ENCODE peak calls at places on chromosome 4, in seven cellular contexts. One of them, this sample, is unnamed.
A peak's percentile ranks its signal among the peaks of the same experiment; 100 is the strongest.

GRCh38 chr4:74473155-74473811 is 28.3 kb downstream of the AREG start:
- DNase-seq in PC-9: peak; percentile 28
- DNase-seq in colonic mucosa: no peak
- DNase-seq in Peyer's patch: no peak
- DNase-seq in sigmoid colon: no peak
- DNase-seq in AG04450: peak; percentile 63
- DNase-seq in astrocyte: peak; percentile 84
- DNase-seq in this sample: no peak

GRCh38 chr4:88333741-88334405 is 44.8 kb upstream of the HERC6 start:
- DNase-seq in astrocyte: peak; percentile 20
- DNase-seq in PC-9: no peak
- DNase-seq in AG04450: no peak
- DNase-seq in colonic mucosa: no peak
- DNase-seq in sigmoid colon: no peak
- DNase-seq in Peyer's patch: no peak
- DNase-seq in this sample: no peak

GRCh38 chr4:89469930-89470375 is 162.4 kb upstream of the GPRIN3 start:
- DNase-seq in sigmoid colon: no peak
- DNase-seq in colonic mucosa: no peak
- DNase-seq in Peyer's patch: no peak
- DNase-seq in astrocyte: peak; percentile 96
- DNase-seq in PC-9: no peak
- DNase-seq in AG04450: peak; percentile 77
- DNase-seq in this sample: no peak

GRCh38 chr4:84814100-84814750 is 152.3 kb downstream of the WDFY3 start:
- DNase-seq in AG04450: peak; percentile 61
- DNase-seq in PC-9: peak; percentile 26
- DNase-seq in colonic mucosa: no peak
- DNase-seq in Peyer's patch: no peak
- DNase-seq in sigmoid colon: no peak
- DNase-seq in astrocyte: peak; percentile 91
- DNase-seq in this sample: no peak

GRCh38 chr4:53455766-53456165 is 78.3 kb downstream of the FIP1L1 start:
- DNase-seq in Peyer's patch: no peak
- DNase-seq in colonic mucosa: no peak
- DNase-seq in sigmoid colon: no peak
- DNase-seq in astrocyte: no peak
- DNase-seq in AG04450: no peak
- DNase-seq in PC-9: no peak
- DNase-seq in this sample: no peak

GRCh38 chr4:2261110-2261852 is 628 bp downstream of the MXD4 start:
- DNase-seq in Peyer's patch: peak; percentile 39
- DNase-seq in astrocyte: peak; percentile 8
- DNase-seq in colonic mucosa: peak; percentile 62
- DNase-seq in sigmoid colon: peak; percentile 73
- DNase-seq in PC-9: peak; percentile 38
- DNase-seq in AG04450: no peak
- DNase-seq in this sample: peak; percentile 47

GRCh38 chr4:53015681-53016080 is 153.6 kb downstream of the RASL11B start:
- DNase-seq in astrocyte: peak; percentile 31
- DNase-seq in sigmoid colon: peak; percentile 71
- DNase-seq in AG04450: no peak
- DNase-seq in Peyer's patch: no peak
- DNase-seq in PC-9: no peak
- DNase-seq in colonic mucosa: peak; percentile 29
- DNase-seq in this sample: no peak

GRCh38 chr4:184165291-184165690 is 52.4 kb downstream of the ENPP6 start:
- DNase-seq in colonic mucosa: no peak
- DNase-seq in sigmoid colon: no peak
- DNase-seq in astrocyte: peak; percentile 27
- DNase-seq in AG04450: no peak
- DNase-seq in PC-9: peak; percentile 51
- DNase-seq in Peyer's patch: no peak
- DNase-seq in this sample: no peak

GRCh38 chr4:188214861-188215260 is 75.6 kb downstream of the TRIML1 start:
- DNase-seq in astrocyte: no peak
- DNase-seq in Peyer's patch: no peak
- DNase-seq in AG04450: no peak
- DNase-seq in PC-9: no peak
- DNase-seq in colonic mucosa: no peak
- DNase-seq in sigmoid colon: no peak
- DNase-seq in this sample: no peak

GRCh38 chr4:42329421-42329820 is 67.9 kb upstream of the SHISA3 start:
- DNase-seq in AG04450: no peak
- DNase-seq in PC-9: no peak
- DNase-seq in colonic mucosa: no peak
- DNase-seq in sigmoid colon: no peak
- DNase-seq in astrocyte: no peak
- DNase-seq in Peyer's patch: no peak
- DNase-seq in this sample: no peak

GRCh38 chr4:133152330-133152791 is 3.3 kb downstream of the PCDH10 start:
- DNase-seq in AG04450: no peak
- DNase-seq in colonic mucosa: no peak
- DNase-seq in Peyer's patch: no peak
- DNase-seq in astrocyte: peak; percentile 43
- DNase-seq in PC-9: no peak
- DNase-seq in sigmoid colon: no peak
- DNase-seq in this sample: no peak

GRCh38 chr4:75338352-75338880 is 175.8 kb downstream of the RCHY1 start:
- DNase-seq in Peyer's patch: no peak
- DNase-seq in AG04450: peak; percentile 11
- DNase-seq in colonic mucosa: no peak
- DNase-seq in astrocyte: no peak
- DNase-seq in sigmoid colon: no peak
- DNase-seq in PC-9: no peak
- DNase-seq in this sample: no peak

GRCh38 chr4:128288689-128289106 is 1.1 kb upstream of the PGRMC2 start:
- DNase-seq in sigmoid colon: no peak
- DNase-seq in colonic mucosa: peak; percentile 47
- DNase-seq in Peyer's patch: peak; percentile 16
- DNase-seq in PC-9: no peak
- DNase-seq in AG04450: no peak
- DNase-seq in astrocyte: peak; percentile 51
- DNase-seq in this sample: no peak

GRCh38 chr4:10003666-10004065 is 17.6 kb downstream of the SLC2A9 start:
- DNase-seq in PC-9: no peak
- DNase-seq in AG04450: no peak
- DNase-seq in sigmoid colon: no peak
- DNase-seq in colonic mucosa: no peak
- DNase-seq in astrocyte: no peak
- DNase-seq in Peyer's patch: no peak
- DNase-seq in this sample: no peak

GRCh38 chr4:184310881-184311709 is 93.4 kb upstream of the ENPP6 start:
- DNase-seq in Peyer's patch: no peak
- DNase-seq in sigmoid colon: no peak
- DNase-seq in colonic mucosa: peak; percentile 89
- DNase-seq in PC-9: no peak
- DNase-seq in astrocyte: no peak
- DNase-seq in AG04450: no peak
- DNase-seq in this sample: no peak

GRCh38 chr4:84028340-84028739 is 470.8 kb downstream of the NKX6-1 start:
- DNase-seq in astrocyte: no peak
- DNase-seq in colonic mucosa: no peak
- DNase-seq in sigmoid colon: no peak
- DNase-seq in PC-9: no peak
- DNase-seq in Peyer's patch: no peak
- DNase-seq in AG04450: no peak
- DNase-seq in this sample: no peak

GRCh38 chr4:4866124-4866832 is 6.8 kb downstream of the MSX1 start:
- DNase-seq in sigmoid colon: no peak
- DNase-seq in PC-9: no peak
- DNase-seq in Peyer's patch: no peak
- DNase-seq in colonic mucosa: no peak
- DNase-seq in astrocyte: no peak
- DNase-seq in AG04450: no peak
- DNase-seq in this sample: no peak
- H3K4me3 ChIP-seq in sigmoid colon: no peak overlapping the region
- H3K4me3 ChIP-seq in PC-9: no peak overlapping the region
- H3K4me3 ChIP-seq in Peyer's patch: no peak overlapping the region
- H3K4me3 ChIP-seq in colonic mucosa: no peak overlapping the region
- H3K4me3 ChIP-seq in astrocyte: peak overlapping the region; percentile 54
- H3K4me3 ChIP-seq in AG04450: peak overlapping the region; percentile 53
- H3K4me3 ChIP-seq in this sample: no peak overlapping the region

GRCh38 chr4:78629991-78630541 is 78.5 kb downstream of the ANXA3 start:
- DNase-seq in AG04450: no peak
- DNase-seq in PC-9: no peak
- DNase-seq in sigmoid colon: no peak
- DNase-seq in colonic mucosa: peak; percentile 54
- DNase-seq in astrocyte: no peak
- DNase-seq in Peyer's patch: no peak
- DNase-seq in this sample: no peak
- H3K27ac ChIP-seq in AG04450: no peak overlapping the region
- H3K27ac ChIP-seq in PC-9: no peak overlapping the region
- H3K27ac ChIP-seq in sigmoid colon: no peak overlapping the region
- H3K27ac ChIP-seq in colonic mucosa: peak overlapping the region; percentile 58
- H3K27ac ChIP-seq in astrocyte: no peak overlapping the region
- H3K27ac ChIP-seq in Peyer's patch: peak overlapping the region; percentile 83
- H3K27ac ChIP-seq in this sample: no peak overlapping the region

DNA sequence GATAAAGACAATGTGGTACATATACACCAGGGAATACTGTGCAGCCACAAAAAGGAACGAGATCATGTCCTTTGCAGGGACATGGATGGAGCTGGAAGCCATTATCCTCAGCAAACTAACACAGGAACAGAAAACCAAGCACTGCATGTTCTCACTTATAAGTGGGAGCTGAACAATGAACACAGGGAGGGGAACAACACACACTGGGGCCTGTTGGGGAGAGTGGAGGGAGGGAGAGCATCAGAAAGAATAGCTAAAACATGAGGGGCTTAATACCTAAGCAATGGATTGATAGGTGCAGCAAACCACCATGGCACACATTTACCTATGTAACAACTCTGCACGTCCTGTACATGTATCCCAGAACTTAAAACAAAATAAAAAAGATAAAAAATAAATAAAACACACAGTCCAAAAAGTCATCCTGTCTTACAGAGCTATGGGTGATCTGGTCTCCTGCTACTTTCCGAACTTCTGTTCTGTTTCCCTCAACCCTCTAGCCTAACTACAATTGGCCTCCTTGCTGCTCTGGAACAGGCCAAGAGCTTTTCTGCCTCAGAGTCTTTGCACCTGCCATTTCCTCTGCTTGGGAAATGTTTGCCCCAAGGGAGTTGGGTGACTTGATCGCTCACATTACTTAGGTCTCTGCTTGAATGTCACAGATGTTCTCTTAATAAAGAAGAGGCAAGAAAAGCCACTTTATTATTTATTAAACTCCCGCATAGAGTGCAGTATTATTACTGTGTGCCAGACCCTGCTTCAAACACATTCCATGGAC is 1.1 kb upstream of the CD38 start:
- DNase-seq in colonic mucosa: no peak
- DNase-seq in Peyer's patch: no peak
- DNase-seq in AG04450: no peak
- DNase-seq in PC-9: no peak
- DNase-seq in astrocyte: no peak
- DNase-seq in sigmoid colon: no peak
- DNase-seq in this sample: no peak
- H3K27me3 ChIP-seq in colonic mucosa: no peaks in the 10 kb centered on the region
- H3K27me3 ChIP-seq in Peyer's patch: no peaks in the 10 kb centered on the region
- H3K27me3 ChIP-seq in AG04450: peaks cover 48% of the 10 kb centered on the region
- H3K27me3 ChIP-seq in PC-9: no peaks in the 10 kb centered on the region
- H3K27me3 ChIP-seq in astrocyte: peaks cover 26% of the 10 kb centered on the region
- H3K27me3 ChIP-seq in sigmoid colon: no peaks in the 10 kb centered on the region
- H3K27me3 ChIP-seq in this sample: no peaks in the 10 kb centered on the region

GRCh38 chr4:59054110-59054509 is 1943.9 kb upstream of the IGFBP7 start:
- DNase-seq in Peyer's patch: no peak
- DNase-seq in astrocyte: no peak
- DNase-seq in sigmoid colon: no peak
- DNase-seq in AG04450: no peak
- DNase-seq in PC-9: no peak
- DNase-seq in colonic mucosa: no peak
- DNase-seq in this sample: no peak
- H3K4me3 ChIP-seq in Peyer's patch: no peak overlapping the region
- H3K4me3 ChIP-seq in astrocyte: no peak overlapping the region
- H3K4me3 ChIP-seq in sigmoid colon: no peak overlapping the region
- H3K4me3 ChIP-seq in AG04450: no peak overlapping the region
- H3K4me3 ChIP-seq in PC-9: no peak overlapping the region
- H3K4me3 ChIP-seq in colonic mucosa: no peak overlapping the region
- H3K4me3 ChIP-seq in this sample: no peak overlapping the region

GRCh38 chr4:140720387-140721087 is 35.6 kb downstream of the TBC1D9 start:
- DNase-seq in PC-9: no peak
- DNase-seq in astrocyte: no peak
- DNase-seq in AG04450: no peak
- DNase-seq in colonic mucosa: no peak
- DNase-seq in Peyer's patch: peak; percentile 38
- DNase-seq in sigmoid colon: no peak
- DNase-seq in this sample: no peak
- H3K27ac ChIP-seq in PC-9: no peak overlapping the region
- H3K27ac ChIP-seq in astrocyte: no peak overlapping the region
- H3K27ac ChIP-seq in AG04450: no peak overlapping the region
- H3K27ac ChIP-seq in colonic mucosa: peak overlapping the region; percentile 2
- H3K27ac ChIP-seq in Peyer's patch: peak overlapping the region; percentile 57
- H3K27ac ChIP-seq in sigmoid colon: no peak overlapping the region
- H3K27ac ChIP-seq in this sample: no peak overlapping the region

GRCh38 chr4:80265571-80266266 is 745 bp upstream of the FGF5 start:
- DNase-seq in PC-9: peak; percentile 2
- DNase-seq in sigmoid colon: no peak
- DNase-seq in AG04450: peak; percentile 51
- DNase-seq in Peyer's patch: no peak
- DNase-seq in colonic mucosa: no peak
- DNase-seq in astrocyte: peak; percentile 84
- DNase-seq in this sample: no peak
- H3K27me3 ChIP-seq in PC-9: peaks cover 4% of the 10 kb centered on the region
- H3K27me3 ChIP-seq in sigmoid colon: no peaks in the 10 kb centered on the region
- H3K27me3 ChIP-seq in AG04450: no peaks in the 10 kb centered on the region
- H3K27me3 ChIP-seq in Peyer's patch: no peaks in the 10 kb centered on the region
- H3K27me3 ChIP-seq in colonic mucosa: peaks cover 51% of the 10 kb centered on the region
- H3K27me3 ChIP-seq in astrocyte: no peaks in the 10 kb centered on the region
- H3K27me3 ChIP-seq in this sample: peaks cover 44% of the 10 kb centered on the region

GRCh38 chr4:142844782-142845181 is 1.3 kb downstream of the INPP4B start:
- DNase-seq in PC-9: no peak
- DNase-seq in astrocyte: no peak
- DNase-seq in Peyer's patch: no peak
- DNase-seq in sigmoid colon: no peak
- DNase-seq in AG04450: no peak
- DNase-seq in colonic mucosa: no peak
- DNase-seq in this sample: no peak
- H3K4me3 ChIP-seq in PC-9: peak overlapping the region; percentile 91
- H3K4me3 ChIP-seq in astrocyte: no peak overlapping the region
- H3K4me3 ChIP-seq in Peyer's patch: no peak overlapping the region
- H3K4me3 ChIP-seq in sigmoid colon: peak overlapping the region; percentile 79
- H3K4me3 ChIP-seq in AG04450: no peak overlapping the region
- H3K4me3 ChIP-seq in colonic mucosa: peak overlapping the region; percentile 60
- H3K4me3 ChIP-seq in this sample: no peak overlapping the region

DNA sequence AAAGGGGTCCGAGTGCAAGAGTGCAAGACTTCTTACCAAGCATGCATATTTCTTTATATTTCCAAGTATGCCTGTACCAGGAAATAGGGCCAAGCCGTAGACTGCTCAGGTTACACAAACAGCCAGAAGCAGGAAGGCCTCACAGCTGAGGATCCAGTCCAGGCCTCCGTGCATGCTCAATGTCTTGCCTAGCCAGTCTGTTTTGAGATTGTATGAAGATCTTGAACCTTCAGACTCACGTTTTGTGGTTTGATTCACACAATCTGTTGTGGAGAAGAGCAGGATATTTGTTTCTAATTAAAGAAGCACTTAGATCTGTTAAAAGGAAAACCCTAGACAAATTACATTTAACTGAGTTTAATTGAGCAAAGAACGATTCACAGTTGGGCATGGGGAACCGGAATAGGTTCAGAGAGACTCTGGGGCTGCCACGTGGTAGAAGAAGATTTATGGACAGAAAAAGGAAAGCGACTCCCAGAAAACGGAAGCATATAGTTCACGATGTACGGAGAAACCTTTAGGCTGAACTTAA is 1.2 kb downstream of the MGST2 start:
- DNase-seq in AG04450: no peak
- DNase-seq in colonic mucosa: peak; percentile 74
- DNase-seq in PC-9: peak; percentile 53
- DNase-seq in astrocyte: peak; percentile 57
- DNase-seq in Peyer's patch: no peak
- DNase-seq in sigmoid colon: peak; percentile 74
- DNase-seq in this sample: no peak
- H3K27ac ChIP-seq in AG04450: peak overlapping the region; percentile 63
- H3K27ac ChIP-seq in colonic mucosa: peak overlapping the region; percentile 94
- H3K27ac ChIP-seq in PC-9: peak overlapping the region; percentile 82
- H3K27ac ChIP-seq in astrocyte: peak overlapping the region; percentile 71
- H3K27ac ChIP-seq in Peyer's patch: peak overlapping the region; percentile 94
- H3K27ac ChIP-seq in sigmoid colon: peak overlapping the region; percentile 90
- H3K27ac ChIP-seq in this sample: no peak overlapping the region

This sample was measured in effector memory CD4-positive, alpha-beta T cell.